ENCODE peak calls at places on chromosomes 1 and 21, in seven cellular contexts. J is HCT116, I is epithelial cell of prostate, E is uterus, B is RPMI8226, Z is amygdala, N is Panc1. Q is an unnamed sample.

GRCh38 chr1:98260839-98261238 is 340.0 kb upstream of the DPYD start:
- DNase-seq in J (no peak), I (no peak), E (no peak), B (no peak), Z (no peak), N (no peak), Q (no peak)

GRCh38 chr21:39176312-39176711 is 6.9 kb downstream of the PSMG1 start:
- DNase-seq in J (no peak), I (no peak), E (no peak), B (no peak), Z (no peak), N (no peak), Q (no peak)

GRCh38 chr1:155049651-155050559 is 1.2 kb upstream of the ADAM15 start:
- DNase-seq in J (no peak), I (no peak), E (no peak), B (peak), Z (no peak), N (no peak), Q (no peak)

GRCh38 chr1:63892632-63893395 is 119.0 kb downstream of the ROR1 start:
- DNase-seq in J (no peak), I (peak), E (no peak), B (no peak), Z (peak), N (no peak), Q (no peak)

GRCh38 chr1:16007671-16008341 is 3.8 kb downstream of the SRARP start:
- DNase-seq in J (no peak), I (no peak), E (no peak), B (no peak), Z (no peak), N (no peak), Q (no peak)

GRCh38 chr1:36217667-36218066 is 6.6 kb upstream of the THRAP3 start:
- DNase-seq in J (peak), I (no peak), E (no peak), B (no peak), Z (no peak), N (peak), Q (no peak)

GRCh38 chr1:64669098-64669675 is 75.7 kb upstream of the RAVER2 start:
- DNase-seq in J (no peak), I (no peak), E (no peak), B (no peak), Z (no peak), N (no peak), Q (no peak)

GRCh38 chr1:154940880-154941228 is 4.3 kb upstream of the PMVK start:
- DNase-seq in J (no peak), I (no peak), E (no peak), B (no peak), Z (no peak), N (no peak), Q (no peak)

GRCh38 chr1:23528245-23528978 is 2.6 kb downstream of the E2F2 start:
- DNase-seq in J (peak), I (peak), E (peak), B (peak), Z (no peak), N (peak), Q (no peak)

GRCh38 chr1:183776731-183777130 is 28.2 kb upstream of the RGL1 start:
- DNase-seq in J (no peak), I (no peak), E (no peak), B (no peak), Z (no peak), N (no peak), Q (no peak)

GRCh38 chr1:186188004-186188539 is 187.0 kb downstream of the TPR start:
- DNase-seq in J (peak), I (peak), E (no peak), B (no peak), Z (no peak), N (peak), Q (peak)

GRCh38 chr1:200464784-200465400 is 55.1 kb upstream of the ZNF281 start:
- DNase-seq in J (no peak), I (no peak), E (no peak), B (no peak), Z (no peak), N (no peak), Q (no peak)

GRCh38 chr1:225998560-225999226 is 450 bp downstream of the SDE2 start:
- DNase-seq in J (no peak), I (no peak), E (no peak), B (no peak), Z (no peak), N (no peak), Q (no peak)

GRCh38 chr1:243525085-243525487 is 269.2 kb downstream of the SDCCAG8 start:
- DNase-seq in J (no peak), I (no peak), E (no peak), B (no peak), Z (no peak), N (no peak), Q (no peak)

Q was measured in keratinocyte.